ENCODE peak calls at places on chromosomes 13 and 19, in five cellular contexts. One of them, this sample, is unnamed.

GRCh38 chr19:45340232-45340898 is at the start of gene KLC3:
- DNase-seq in body of pancreas: peak
- DNase-seq in tibial artery: no peak
- DNase-seq in AG09319: no peak
- DNase-seq in fibroblast of the aortic adventitia: no peak
- DNase-seq in this sample: no peak

GRCh38 chr19:18160792-18161690 is 8.1 kb downstream of the PIK3R2 start:
- DNase-seq in fibroblast of the aortic adventitia: peak
- DNase-seq in body of pancreas: peak
- DNase-seq in tibial artery: peak
- DNase-seq in AG09319: peak
- DNase-seq in this sample: peak

GRCh38 chr13:79780240-79780639 is 299.3 kb downstream of the NDFIP2 start:
- DNase-seq in body of pancreas: no peak
- DNase-seq in AG09319: no peak
- DNase-seq in fibroblast of the aortic adventitia: peak
- DNase-seq in tibial artery: no peak
- DNase-seq in this sample: no peak

GRCh38 chr19:14059093-14059480 is 2.8 kb downstream of the PALM3 start:
- DNase-seq in fibroblast of the aortic adventitia: no peak
- DNase-seq in body of pancreas: no peak
- DNase-seq in tibial artery: no peak
- DNase-seq in AG09319: no peak
- DNase-seq in this sample: no peak

GRCh38 chr13:99975626-99976025 is 4.1 kb upstream of the ZIC5 start:
- DNase-seq in AG09319: no peak
- DNase-seq in fibroblast of the aortic adventitia: no peak
- DNase-seq in body of pancreas: no peak
- DNase-seq in tibial artery: no peak
- DNase-seq in this sample: no peak

GRCh38 chr19:49875177-49875576 is 2.0 kb downstream of the AKT1S1 start:
- DNase-seq in AG09319: no peak
- DNase-seq in tibial artery: no peak
- DNase-seq in fibroblast of the aortic adventitia: no peak
- DNase-seq in body of pancreas: no peak
- DNase-seq in this sample: no peak

GRCh38 chr13:51646041-51646670 is 61.9 kb downstream of the WDFY2 start:
- DNase-seq in AG09319: no peak
- DNase-seq in body of pancreas: no peak
- DNase-seq in tibial artery: no peak
- DNase-seq in fibroblast of the aortic adventitia: no peak
- DNase-seq in this sample: no peak

GRCh38 chr13:81664872-81665271 is 1323.9 kb upstream of the SPRY2 start:
- DNase-seq in AG09319: no peak
- DNase-seq in tibial artery: no peak
- DNase-seq in fibroblast of the aortic adventitia: no peak
- DNase-seq in body of pancreas: no peak
- DNase-seq in this sample: no peak

GRCh38 chr19:54179921-54180452 is 7.0 kb upstream of the TMC4 start:
- DNase-seq in body of pancreas: no peak
- DNase-seq in AG09319: no peak
- DNase-seq in tibial artery: no peak
- DNase-seq in fibroblast of the aortic adventitia: peak
- DNase-seq in this sample: no peak

GRCh38 chr13:51999525-51999924 is 11.7 kb downstream of the ATP7B start:
- DNase-seq in tibial artery: no peak
- DNase-seq in body of pancreas: peak
- DNase-seq in AG09319: no peak
- DNase-seq in fibroblast of the aortic adventitia: peak
- DNase-seq in this sample: no peak

GRCh38 chr19:19643158-19644053 is at the start of gene GMIP:
- DNase-seq in tibial artery: peak
- DNase-seq in AG09319: no peak
- DNase-seq in fibroblast of the aortic adventitia: peak
- DNase-seq in body of pancreas: peak
- DNase-seq in this sample: peak

GRCh38 chr13:79741006-79741405 is 260.1 kb downstream of the NDFIP2 start:
- DNase-seq in tibial artery: no peak
- DNase-seq in AG09319: no peak
- DNase-seq in fibroblast of the aortic adventitia: peak
- DNase-seq in body of pancreas: no peak
- DNase-seq in this sample: no peak

GRCh38 chr19:3673506-3674439 is 26.5 kb downstream of the PIP5K1C start:
- DNase-seq in tibial artery: no peak
- DNase-seq in body of pancreas: no peak
- DNase-seq in AG09319: no peak
- DNase-seq in fibroblast of the aortic adventitia: no peak
- DNase-seq in this sample: no peak

GRCh38 chr13:108877300-108877699 is 247.9 kb downstream of the MYO16 start:
- DNase-seq in body of pancreas: no peak
- DNase-seq in tibial artery: no peak
- DNase-seq in AG09319: no peak
- DNase-seq in fibroblast of the aortic adventitia: no peak
- DNase-seq in this sample: no peak

GRCh38 chr13:39581177-39581576 is 21.8 kb downstream of the LHFPL6 start:
- DNase-seq in tibial artery: no peak
- DNase-seq in body of pancreas: no peak
- DNase-seq in AG09319: no peak
- DNase-seq in fibroblast of the aortic adventitia: no peak
- DNase-seq in this sample: no peak

GRCh38 chr13:73107459-73107858 is 48.7 kb downstream of the KLF5 start:
- DNase-seq in fibroblast of the aortic adventitia: no peak
- DNase-seq in AG09319: no peak
- DNase-seq in tibial artery: no peak
- DNase-seq in body of pancreas: no peak
- DNase-seq in this sample: no peak

GRCh38 chr13:40145139-40145538 is 489.7 kb downstream of the COG6 start:
- DNase-seq in tibial artery: no peak
- DNase-seq in AG09319: no peak
- DNase-seq in body of pancreas: no peak
- DNase-seq in fibroblast of the aortic adventitia: no peak
- DNase-seq in this sample: no peak

GRCh38 chr13:20441879-20442278 is 83.8 kb downstream of the CRYL1 start:
- DNase-seq in fibroblast of the aortic adventitia: peak
- DNase-seq in tibial artery: no peak
- DNase-seq in body of pancreas: no peak
- DNase-seq in AG09319: no peak
- DNase-seq in this sample: no peak

GRCh38 chr19:32097620-32098019 is 247.8 kb upstream of the ZNF507 start:
- DNase-seq in AG09319: no peak
- DNase-seq in fibroblast of the aortic adventitia: no peak
- DNase-seq in tibial artery: no peak
- DNase-seq in body of pancreas: no peak
- DNase-seq in this sample: no peak

GRCh38 chr19:55117063-55117635 is 288 bp downstream of the PPP1R12C start:
- DNase-seq in fibroblast of the aortic adventitia: no peak
- DNase-seq in tibial artery: no peak
- DNase-seq in AG09319: no peak
- DNase-seq in body of pancreas: peak
- DNase-seq in this sample: no peak

GRCh38 chr13:94169783-94170513 is 309.5 kb downstream of the DCT start:
- DNase-seq in body of pancreas: no peak
- DNase-seq in fibroblast of the aortic adventitia: peak
- DNase-seq in tibial artery: peak
- DNase-seq in AG09319: no peak
- DNase-seq in this sample: no peak

GRCh38 chr13:36275190-36276002 is 22.2 kb downstream of the CCDC169 start:
- DNase-seq in body of pancreas: no peak
- DNase-seq in fibroblast of the aortic adventitia: peak
- DNase-seq in AG09319: peak
- DNase-seq in tibial artery: no peak
- DNase-seq in this sample: no peak

GRCh38 chr19:11446652-11447301 is 11.3 kb downstream of the PRKCSH start:
- DNase-seq in body of pancreas: peak
- DNase-seq in tibial artery: no peak
- DNase-seq in fibroblast of the aortic adventitia: peak
- DNase-seq in AG09319: no peak
- DNase-seq in this sample: no peak

GRCh38 chr19:46786236-46787039 is 2.0 kb downstream of the SLC1A5 start:
- DNase-seq in tibial artery: peak
- DNase-seq in body of pancreas: peak
- DNase-seq in fibroblast of the aortic adventitia: peak
- DNase-seq in AG09319: peak
- DNase-seq in this sample: peak

GRCh38 chr13:27425918-27426630 is 1.7 kb downstream of the GTF3A start:
- DNase-seq in tibial artery: peak
- DNase-seq in AG09319: no peak
- DNase-seq in body of pancreas: peak
- DNase-seq in fibroblast of the aortic adventitia: peak
- DNase-seq in this sample: no peak

GRCh38 chr19:6204866-6205723 is 69.6 kb downstream of the ACSBG2 start:
- DNase-seq in fibroblast of the aortic adventitia: no peak
- DNase-seq in AG09319: no peak
- DNase-seq in body of pancreas: no peak
- DNase-seq in tibial artery: peak
- DNase-seq in this sample: no peak

GRCh38 chr19:17058236-17058635 is 17.0 kb downstream of the HAUS8 start:
- DNase-seq in tibial artery: no peak
- DNase-seq in body of pancreas: no peak
- DNase-seq in fibroblast of the aortic adventitia: peak
- DNase-seq in AG09319: no peak
- DNase-seq in this sample: no peak

GRCh38 chr13:97385146-97385545 is 48.8 kb upstream of the RAP2A start:
- DNase-seq in fibroblast of the aortic adventitia: no peak
- DNase-seq in body of pancreas: no peak
- DNase-seq in AG09319: no peak
- DNase-seq in tibial artery: no peak
- DNase-seq in this sample: no peak

GRCh38 chr13:20024706-20025105 is 66.2 kb downstream of the ZMYM2 start:
- DNase-seq in tibial artery: no peak
- DNase-seq in fibroblast of the aortic adventitia: no peak
- DNase-seq in body of pancreas: no peak
- DNase-seq in AG09319: no peak
- DNase-seq in this sample: no peak

GRCh38 chr13:100694722-100695644 is 20.4 kb upstream of the TMTC4 start:
- DNase-seq in AG09319: no peak
- DNase-seq in body of pancreas: peak
- DNase-seq in tibial artery: no peak
- DNase-seq in fibroblast of the aortic adventitia: peak
- DNase-seq in this sample: no peak

GRCh38 chr13:76882431-76882830 is 3.8 kb downstream of the KCTD12 start:
- DNase-seq in AG09319: no peak
- DNase-seq in fibroblast of the aortic adventitia: peak
- DNase-seq in tibial artery: peak
- DNase-seq in body of pancreas: no peak
- DNase-seq in this sample: no peak

GRCh38 chr13:76885203-76886004 is 801 bp downstream of the KCTD12 start:
- DNase-seq in AG09319: no peak
- DNase-seq in body of pancreas: peak
- DNase-seq in tibial artery: peak
- DNase-seq in fibroblast of the aortic adventitia: peak
- DNase-seq in this sample: peak

GRCh38 chr13:76886005-76886291 is 257 bp downstream of the KCTD12 start:
- DNase-seq in body of pancreas: no peak
- DNase-seq in fibroblast of the aortic adventitia: no peak
- DNase-seq in tibial artery: no peak
- DNase-seq in AG09319: no peak
- DNase-seq in this sample: no peak

GRCh38 chr13:76884571-76885202 is 1.5 kb downstream of the KCTD12 start:
- DNase-seq in tibial artery: no peak
- DNase-seq in AG09319: no peak
- DNase-seq in fibroblast of the aortic adventitia: peak
- DNase-seq in body of pancreas: no peak
- DNase-seq in this sample: no peak

DNA sequence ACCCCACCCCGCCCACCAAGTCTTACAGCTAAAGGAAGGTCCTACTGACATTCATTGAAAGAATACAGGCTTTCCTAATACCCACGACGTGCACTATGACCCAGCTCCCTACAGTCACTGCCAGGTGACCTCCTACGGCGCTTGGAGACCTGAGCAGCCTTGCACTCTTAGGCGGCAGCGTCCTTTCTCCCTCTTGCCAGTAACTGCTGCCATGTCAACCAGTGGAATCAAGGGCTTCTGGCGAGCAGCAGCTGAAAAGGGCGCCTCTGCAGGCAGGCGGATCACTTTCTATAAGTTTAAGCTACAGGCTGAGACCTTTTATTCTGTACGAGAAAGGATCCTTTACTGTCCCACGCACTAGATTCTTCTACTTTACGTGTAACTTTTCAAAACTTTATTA is 2.0 kb downstream of the KCTD12 start:
- DNase-seq in tibial artery: no peak
- DNase-seq in fibroblast of the aortic adventitia: peak
- DNase-seq in body of pancreas: no peak
- DNase-seq in AG09319: no peak
- DNase-seq in this sample: no peak
- TF ChIP-seq CTCF in tibial artery: no peak
- TF ChIP-seq CTCF in fibroblast of the aortic adventitia: peak
- TF ChIP-seq CTCF in body of pancreas: no peak
- TF ChIP-seq CTCF in AG09319: peak
- TF ChIP-seq CTCF in this sample: no peak

GRCh38 chr13:37640499-37640898 is 41.9 kb upstream of the POSTN start:
- DNase-seq in fibroblast of the aortic adventitia: peak
- DNase-seq in tibial artery: no peak
- DNase-seq in AG09319: peak
- DNase-seq in body of pancreas: no peak
- DNase-seq in this sample: no peak
- TF ChIP-seq CTCF in fibroblast of the aortic adventitia: peak
- TF ChIP-seq CTCF in tibial artery: peak
- TF ChIP-seq CTCF in AG09319: peak
- TF ChIP-seq CTCF in body of pancreas: peak
- TF ChIP-seq CTCF in this sample: no peak

DNA sequence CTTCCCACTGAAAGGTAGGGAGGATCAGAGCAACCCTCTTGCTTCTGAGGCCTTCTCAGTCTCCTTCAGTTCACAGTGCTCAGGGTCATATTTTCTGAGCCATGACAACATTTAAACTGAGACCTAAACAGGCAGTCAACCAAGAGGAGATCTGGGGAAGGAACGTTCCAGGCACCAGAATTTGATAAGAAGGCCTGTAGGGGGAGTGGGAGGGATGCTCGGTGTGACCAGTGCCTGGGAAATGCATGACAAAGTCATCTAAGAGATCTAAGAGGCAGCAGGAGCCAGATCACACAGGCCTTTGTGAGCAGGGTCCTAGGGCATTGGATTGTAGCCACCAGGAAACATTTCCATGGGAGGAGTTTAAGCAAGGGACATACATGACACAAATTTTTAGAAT is 71.6 kb downstream of the SHISA2 start:
- DNase-seq in fibroblast of the aortic adventitia: no peak
- DNase-seq in AG09319: no peak
- DNase-seq in tibial artery: no peak
- DNase-seq in body of pancreas: no peak
- DNase-seq in this sample: no peak
- TF ChIP-seq CTCF in fibroblast of the aortic adventitia: no peak
- TF ChIP-seq CTCF in AG09319: peak
- TF ChIP-seq CTCF in tibial artery: no peak
- TF ChIP-seq CTCF in body of pancreas: no peak
- TF ChIP-seq CTCF in this sample: no peak

GRCh38 chr13:104017317-104017716 is 951.1 kb upstream of the SLC10A2 start:
- DNase-seq in body of pancreas: no peak
- DNase-seq in fibroblast of the aortic adventitia: no peak
- DNase-seq in tibial artery: no peak
- DNase-seq in AG09319: no peak
- DNase-seq in this sample: no peak

GRCh38 chr13:104024416-104025170 is 958.4 kb upstream of the SLC10A2 start:
- DNase-seq in AG09319: no peak
- DNase-seq in body of pancreas: no peak
- DNase-seq in tibial artery: no peak
- DNase-seq in fibroblast of the aortic adventitia: peak
- DNase-seq in this sample: no peak

GRCh38 chr13:104025303-104025702 is 959.1 kb upstream of the SLC10A2 start:
- DNase-seq in AG09319: no peak
- DNase-seq in tibial artery: no peak
- DNase-seq in body of pancreas: no peak
- DNase-seq in fibroblast of the aortic adventitia: peak
- DNase-seq in this sample: no peak

GRCh38 chr13:104021806-104022397 is 955.7 kb upstream of the SLC10A2 start:
- DNase-seq in tibial artery: no peak
- DNase-seq in AG09319: no peak
- DNase-seq in body of pancreas: no peak
- DNase-seq in fibroblast of the aortic adventitia: no peak
- DNase-seq in this sample: no peak
- TF ChIP-seq CTCF in tibial artery: no peak
- TF ChIP-seq CTCF in AG09319: no peak
- TF ChIP-seq CTCF in body of pancreas: no peak
- TF ChIP-seq CTCF in fibroblast of the aortic adventitia: no peak
- TF ChIP-seq CTCF in this sample: no peak